ENCODE peak calls at places on chromosomes 3 and 15, in five cellular contexts. T is T-helper 1 cell; C is cardiac septum; E is activated CD8-positive, alpha-beta T cell treated with anti-CD3 and anti-CD28 coated beads, Interleukin-2, amount 10 ng/mL, durations not matched to agents 7 days and 5 days; I is activated T-helper 1 cell treated with Interleukin-2 at 50 U/mL for 16 hours. O is an unnamed sample.

GRCh38 chr3:17288839-17289399 is 404.2 kb downstream of the PLCL2 start:
- DNase-seq in T (no peak), C (no peak), E (no peak), I (no peak), O (no peak)

GRCh38 chr15:48332642-48333034 is 1.4 kb downstream of the DUT start:
- DNase-seq in T (no peak), C (no peak), E (peak), I (no peak), O (no peak)

GRCh38 chr3:175336406-175337133 is 477.4 kb downstream of the NAALADL2 start:
- DNase-seq in T (no peak), C (no peak), E (no peak), I (no peak), O (no peak)

GRCh38 chr3:98188553-98188952 is 22.1 kb downstream of the OR5H15 start:
- DNase-seq in T (no peak), C (no peak), E (no peak), I (no peak), O (no peak)

GRCh38 chr3:72767927-72768880 is 80.0 kb downstream of the SHQ1 start:
- DNase-seq in T (no peak), C (no peak), E (no peak), I (no peak), O (no peak)

GRCh38 chr3:195892355-195893120 is 15.8 kb downstream of the TNK2 start:
- DNase-seq in T (no peak), C (no peak), E (no peak), I (no peak), O (no peak)

GRCh38 chr3:123791898-123792297 is 92.2 kb downstream of the MYLK start:
- DNase-seq in T (no peak), C (no peak), E (no peak), I (no peak), O (no peak)

GRCh38 chr3:87148020-87148419 is 79.1 kb upstream of the CHMP2B start:
- DNase-seq in T (no peak), C (no peak), E (no peak), I (no peak), O (no peak)